ENCODE peak calls at places on chromosomes 13 and 19, in six cellular contexts. R is breast epithelium, B is uterus, I is mammary epithelial cell, H is tibial nerve, G is mesendoderm. X is an unnamed sample.
A peak's percentile ranks its signal among the peaks of the same experiment; 100 is the strongest.

GRCh38 chr19:48830965-48831364 is 5.3 kb downstream of the HSD17B14 start:
- DNase-seq in R (no peak), I (no peak), H (no peak), B (no peak), G (peak; percentile 43), X (no peak)

GRCh38 chr19:32291876-32292275 is 53.5 kb upstream of the ZNF507 start:
- DNase-seq in B (no peak), I (no peak), R (no peak), H (no peak), G (no peak), X (no peak)

GRCh38 chr19:27793128-27793643 is 1419.8 kb downstream of the UQCRFS1 start:
- DNase-seq in G (peak; percentile 98), H (peak; percentile 63), I (peak; percentile 90), B (peak; percentile 60), R (peak; percentile 62), X (no peak)

GRCh38 chr19:37077615-37077928 is 661 bp upstream of the ZNF420 start:
- DNase-seq in H (no peak), B (no peak), G (no peak), R (no peak), I (no peak), X (no peak)

GRCh38 chr19:45939792-45940514 is 25.4 kb upstream of the NANOS2 start:
- DNase-seq in H (no peak), I (no peak), B (no peak), G (no peak), R (no peak), X (no peak)

GRCh38 chr13:41700790-41701310 is 243.5 kb downstream of the RGCC start:
- DNase-seq in I (peak; percentile 35), B (peak; percentile 17), H (no peak), R (no peak), G (no peak), X (peak; percentile 20)

GRCh38 chr19:8206147-8207087 is 2.8 kb upstream of the CERS4 start:
- DNase-seq in I (no peak), G (peak; percentile 60), R (no peak), H (no peak), B (no peak), X (peak; percentile 84)

GRCh38 chr13:105920375-105920774 is 615.1 kb downstream of the EFNB2 start:
- DNase-seq in H (no peak), B (no peak), G (no peak), I (peak; percentile 90), R (no peak), X (no peak)

GRCh38 chr19:47107201-47107952 is 6.2 kb downstream of the ZC3H4 start:
- DNase-seq in H (no peak), G (no peak), R (no peak), I (peak; percentile 32), B (no peak), X (no peak)

GRCh38 chr13:51849145-51850101 is 4.4 kb upstream of the TMEM272 start:
- DNase-seq in B (no peak), R (no peak), H (no peak), I (no peak), G (peak; percentile 90), X (no peak)

GRCh38 chr13:93690139-93690538 is 463.5 kb downstream of the GPC6 start:
- DNase-seq in R (no peak), G (peak; percentile 37), I (no peak), H (peak; percentile 18), B (no peak), X (no peak)

GRCh38 chr13:112928958-112929777 is 39.8 kb upstream of the MCF2L start:
- DNase-seq in R (no peak), I (no peak), B (no peak), G (peak; percentile 29), H (no peak), X (no peak)

GRCh38 chr19:29477831-29478577 is 47.8 kb upstream of the VSTM2B start:
- DNase-seq in I (no peak), H (no peak), B (no peak), G (no peak), R (no peak), X (no peak)

GRCh38 chr13:98206946-98207345 is 29.9 kb upstream of the RNF113B start:
- DNase-seq in B (no peak), H (no peak), R (no peak), I (no peak), G (no peak), X (no peak)

GRCh38 chr19:47389150-47389556 is 30.2 kb downstream of the MEIS3 start:
- DNase-seq in H (no peak), I (no peak), R (no peak), G (no peak), B (no peak), X (no peak)

GRCh38 chr19:32227561-32228165 is 117.7 kb upstream of the ZNF507 start:
- DNase-seq in H (no peak), B (no peak), G (peak; percentile 27), I (no peak), R (no peak), X (no peak)

GRCh38 chr19:40610396-40611064 is 9.4 kb downstream of the LTBP4 start:
- DNase-seq in B (no peak), I (peak; percentile 46), G (no peak), R (peak; percentile 77), H (no peak), X (peak; percentile 82)

GRCh38 chr19:12939292-12939606 is 840 bp downstream of the CALR start:
- DNase-seq in R (no peak), I (peak; percentile 44), H (no peak), B (no peak), G (peak; percentile 21), X (no peak)

GRCh38 chr13:77751513-77752456 is 54.3 kb downstream of the SLAIN1 start:
- DNase-seq in I (peak; percentile 21), G (peak; percentile 71), R (no peak), H (peak; percentile 29), B (peak; percentile 17), X (peak; percentile 20)

GRCh38 chr19:46828484-46828883 is 22.2 kb downstream of the AP2S1 start:
- DNase-seq in R (no peak), B (no peak), H (no peak), G (no peak), I (no peak), X (no peak)

GRCh38 chr13:48801255-48801654 is 147.5 kb downstream of the CYSLTR2 start:
- DNase-seq in B (no peak), G (no peak), H (no peak), I (no peak), R (no peak), X (no peak)

GRCh38 chr19:35408284-35409171 is 37.7 kb downstream of the GPR42 start:
- DNase-seq in G (no peak), H (no peak), I (no peak), R (no peak), B (no peak), X (no peak)

GRCh38 chr19:35407619-35408018 is 36.8 kb downstream of the GPR42 start:
- DNase-seq in B (no peak), H (no peak), I (no peak), G (no peak), R (no peak), X (no peak)

GRCh38 chr19:35404879-35405622 is 34.2 kb downstream of the GPR42 start:
- DNase-seq in B (no peak), G (peak; percentile 97), I (peak; percentile 98), R (no peak), H (no peak), X (no peak)

GRCh38 chr19:35410487-35410886 is 37.6 kb upstream of the FFAR2 start:
- DNase-seq in H (no peak), B (no peak), G (no peak), R (no peak), I (no peak), X (no peak)

DNA sequence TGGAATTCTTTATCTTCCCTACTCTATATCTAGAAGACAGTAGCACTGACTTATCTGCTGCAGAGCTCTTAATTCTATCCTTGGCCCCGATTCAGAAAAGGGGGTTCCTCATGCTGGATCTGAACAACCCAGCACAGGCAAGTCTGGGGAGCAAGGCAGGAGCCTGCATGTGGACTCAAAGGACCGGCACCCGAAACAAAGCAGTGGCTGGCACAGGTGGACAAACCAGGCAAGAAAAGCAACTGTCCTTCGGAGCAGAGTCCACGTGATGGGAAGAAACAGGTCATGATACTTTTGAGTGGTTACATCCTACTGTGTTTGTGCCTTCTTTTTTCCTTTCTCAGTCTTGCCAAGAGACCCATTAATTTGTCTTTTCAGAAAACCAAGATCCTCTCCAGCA is 38.3 kb downstream of the GPR42 start:
- DNase-seq in H (no peak), R (no peak), B (no peak), I (no peak), G (no peak), X (no peak)
- H3K4me3 ChIP-seq in H (no peak overlapping the region), R (no peak overlapping the region), B (no peak overlapping the region), I (no peak overlapping the region), G (no peak overlapping the region), X (no peak overlapping the region)

GRCh38 chr19:18847516-18848463 is 16.0 kb downstream of the UPF1 start:
- DNase-seq in H (peak; percentile 29), R (no peak), B (peak; percentile 72), G (no peak), I (no peak), X (no peak)

GRCh38 chr19:18850560-18851375 is 19.0 kb downstream of the UPF1 start:
- DNase-seq in I (peak; percentile 57), G (no peak), H (no peak), R (no peak), B (no peak), X (no peak)

GRCh38 chr19:18849838-18850400 is 18.2 kb downstream of the UPF1 start:
- DNase-seq in I (no peak), G (no peak), H (no peak), B (no peak), R (no peak), X (no peak)

GRCh38 chr19:18846862-18847515 is 15.2 kb downstream of the UPF1 start:
- DNase-seq in G (peak; percentile 80), B (peak; percentile 78), H (peak; percentile 83), R (no peak), I (peak; percentile 59), X (peak; percentile 77)

GRCh38 chr19:18848860-18849661 is 17.3 kb downstream of the UPF1 start:
- DNase-seq in B (peak; percentile 73), R (no peak), G (peak; percentile 25), H (peak; percentile 71), I (peak; percentile 54), X (no peak)
- H3K4me1 ChIP-seq in B (peaks cover 33% of the 10 kb centered on the region), R (peaks cover 23% of the 10 kb centered on the region), G (no peaks in the 10 kb centered on the region), H (peaks cover 44% of the 10 kb centered on the region), I (peaks cover 63% of the 10 kb centered on the region), X (no peaks in the 10 kb centered on the region)

DNA sequence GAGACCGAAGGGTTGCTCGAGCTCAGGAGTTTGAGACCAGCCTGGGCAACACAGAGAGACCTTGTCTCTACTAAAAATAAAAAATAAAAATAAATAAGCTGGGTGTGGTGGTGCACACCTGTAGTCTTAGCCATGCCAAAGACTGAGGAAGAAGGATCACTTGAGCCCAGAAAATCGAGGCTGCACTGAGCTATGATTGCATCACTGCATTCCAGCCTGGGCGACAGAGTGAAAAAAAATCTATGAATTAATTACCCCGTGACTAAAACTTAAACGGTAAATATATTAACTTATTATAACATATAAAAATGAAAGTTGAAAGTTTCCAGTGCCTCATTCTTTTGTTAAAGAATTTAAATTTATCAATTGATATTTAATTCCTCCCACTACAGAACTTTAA is 273.7 kb downstream of the KLF12 start:
- DNase-seq in R (no peak), H (no peak), G (no peak), B (no peak), I (no peak), X (no peak)
- H3K27ac ChIP-seq in R (no peak overlapping the region), H (no peak overlapping the region), G (no peak overlapping the region), B (no peak overlapping the region), I (no peak overlapping the region), X (no peak overlapping the region)

DNA sequence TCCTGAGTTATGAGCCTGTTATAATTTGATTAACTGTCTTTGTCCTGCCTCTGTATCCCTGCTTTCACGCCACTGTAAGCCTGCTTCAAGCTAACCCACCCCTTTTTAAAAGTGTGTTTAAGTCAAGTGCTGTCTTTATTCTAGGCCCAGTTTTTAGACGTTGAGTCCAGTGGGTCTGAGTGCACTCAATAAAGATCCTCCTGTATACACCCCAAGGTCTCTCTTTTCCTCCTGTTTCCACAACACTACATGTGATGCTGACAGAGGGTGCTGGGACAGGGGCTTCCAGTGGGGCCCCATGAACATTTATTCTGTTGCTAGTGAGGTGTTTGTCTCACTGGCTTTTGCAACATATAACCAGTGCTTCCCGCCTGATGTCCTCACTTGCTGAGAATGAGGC is 6.7 kb upstream of the F2RL3 start:
- DNase-seq in I (no peak), H (no peak), G (no peak), R (no peak), B (no peak), X (no peak)
- H3K4me3 ChIP-seq in I (no peak overlapping the region), H (no peak overlapping the region), G (no peak overlapping the region), R (no peak overlapping the region), B (no peak overlapping the region), X (no peak overlapping the region)